ENCODE peak calls at places on chromosomes 16 and 17, in nine cellular contexts. M is IMR-90, E is AG04450, F is mesothelial cell of epicardium, V is endothelial cell, P is choroid plexus epithelial cell, G is RWPE1, R is uterus, N is prostate gland. H is an unnamed sample.

GRCh38 chr16:72848045-72848410 is 199.9 kb downstream of the ZFHX3 start:
- DNase-seq in G (no peak), F (no peak), M (no peak), V (no peak), E (no peak), P (no peak), N (no peak), R (no peak), H (no peak)

GRCh38 chr16:1906052-1906845 is 12.0 kb downstream of the HS3ST6 start:
- DNase-seq in F (no peak), N (no peak), R (no peak), G (no peak), E (no peak), M (no peak), V (no peak), P (no peak), H (no peak)

GRCh38 chr17:15263680-15264079 is 1.4 kb downstream of the PMP22 start:
- DNase-seq in E (no peak), N (no peak), V (no peak), P (no peak), F (no peak), G (no peak), M (no peak), R (no peak), H (no peak)

GRCh38 chr16:49857423-49858181 is 1.7 kb upstream of the ZNF423 start:
- DNase-seq in V (peak; percentile 74), P (peak; percentile 71), E (no peak), F (peak; percentile 68), M (peak; percentile 11), R (peak; percentile 59), G (peak; percentile 54), N (no peak), H (peak; percentile 31)

GRCh38 chr16:29009838-29010166 is 24.9 kb downstream of the LAT start:
- DNase-seq in N (no peak), M (no peak), P (no peak), E (no peak), R (no peak), F (no peak), V (no peak), G (no peak), H (no peak)

GRCh38 chr17:75048396-75048933 is 1.4 kb downstream of the KCTD2 start:
- DNase-seq in M (peak; percentile 10), V (no peak), R (no peak), F (no peak), G (no peak), N (no peak), E (no peak), P (no peak), H (no peak)

GRCh38 chr17:549197-550040 is 165.2 kb downstream of the VPS53 start:
- DNase-seq in R (no peak), V (no peak), P (peak; percentile 63), N (no peak), E (peak; percentile 71), M (peak; percentile 83), F (no peak), G (no peak), H (no peak)

GRCh38 chr16:48596326-48596725 is 13.7 kb downstream of the N4BP1 start:
- DNase-seq in N (no peak), V (no peak), P (no peak), F (no peak), R (no peak), E (no peak), G (no peak), M (no peak), H (no peak)

GRCh38 chr17:66570353-66571195 is 264.3 kb upstream of the CACNG5 start:
- DNase-seq in V (no peak), F (no peak), E (no peak), P (peak; percentile 59), R (no peak), M (peak; percentile 66), G (no peak), N (peak; percentile 24), H (no peak)

GRCh38 chr17:9728564-9728963 is 62.8 kb downstream of the DHRS7C start:
- DNase-seq in M (no peak), G (no peak), N (no peak), E (no peak), F (no peak), V (no peak), R (no peak), P (no peak), H (no peak)

GRCh38 chr16:3085868-3086595 is 13.1 kb downstream of the ZSCAN10 start:
- DNase-seq in F (no peak), P (no peak), G (no peak), E (no peak), M (no peak), V (no peak), R (no peak), N (no peak), H (no peak)

GRCh38 chr16:4695473-4696171 is 2.3 kb downstream of the NUDT16L1 start:
- DNase-seq in R (no peak), F (no peak), M (no peak), G (no peak), P (peak; percentile 8), N (no peak), E (no peak), V (no peak), H (no peak)

GRCh38 chr17:19339341-19339815 is 23.1 kb downstream of the B9D1 start:
- DNase-seq in G (no peak), P (peak; percentile 71), M (peak; percentile 42), E (no peak), F (no peak), R (peak; percentile 9), N (no peak), V (no peak), H (no peak)

GRCh38 chr17:64778367-64779290 is 116.5 kb upstream of the SMURF2 start:
- DNase-seq in N (no peak), M (no peak), P (no peak), V (peak; percentile 53), G (no peak), E (no peak), F (peak; percentile 56), R (peak; percentile 23), H (peak; percentile 41)

GRCh38 chr16:75114946-75115825 is 1.4 kb downstream of the LDHD start:
- DNase-seq in V (no peak), G (no peak), M (no peak), P (no peak), F (no peak), E (no peak), N (no peak), R (peak; percentile 19), H (no peak)

GRCh38 chr16:10521681-10522274 is 58.6 kb downstream of the EMP2 start:
- DNase-seq in M (peak; percentile 68), N (peak; percentile 47), V (peak; percentile 62), E (peak; percentile 6), G (peak; percentile 57), P (peak; percentile 84), R (peak; percentile 31), F (peak; percentile 61), H (no peak)

GRCh38 chr17:49388290-49388640 is 26.2 kb upstream of the ZNF652 start:
- DNase-seq in P (no peak), M (no peak), V (no peak), G (no peak), E (no peak), F (no peak), R (no peak), N (no peak), H (no peak)

GRCh38 chr17:76353004-76353598 is 615 bp downstream of the PRPSAP1 start:
- DNase-seq in E (no peak), N (peak; percentile 10), F (no peak), M (no peak), V (peak; percentile 38), G (peak; percentile 62), R (no peak), P (no peak), H (peak; percentile 29)

GRCh38 chr16:87190288-87191240 is 126.6 kb downstream of the C16orf95 start:
- DNase-seq in R (no peak), M (no peak), V (peak; percentile 28), G (no peak), N (no peak), F (no peak), P (no peak), E (no peak), H (no peak)
- TF ChIP-seq CTCF in R (no peak), M (no peak), V (peak; percentile 43), G (no peak), N (no peak), F (no peak), P (no peak), E (peak; percentile 32), H (no peak)

GRCh38 chr17:29566473-29567361 is at the start of gene ABHD15:
- DNase-seq in G (peak; percentile 77), E (no peak), N (peak; percentile 53), P (peak; percentile 58), F (peak; percentile 73), M (peak; percentile 59), V (peak; percentile 53), R (peak; percentile 67), H (peak; percentile 67)
- TF ChIP-seq CTCF in G (no peak), E (no peak), N (no peak), P (no peak), F (no peak), M (no peak), V (no peak), R (no peak), H (no peak)

DNA sequence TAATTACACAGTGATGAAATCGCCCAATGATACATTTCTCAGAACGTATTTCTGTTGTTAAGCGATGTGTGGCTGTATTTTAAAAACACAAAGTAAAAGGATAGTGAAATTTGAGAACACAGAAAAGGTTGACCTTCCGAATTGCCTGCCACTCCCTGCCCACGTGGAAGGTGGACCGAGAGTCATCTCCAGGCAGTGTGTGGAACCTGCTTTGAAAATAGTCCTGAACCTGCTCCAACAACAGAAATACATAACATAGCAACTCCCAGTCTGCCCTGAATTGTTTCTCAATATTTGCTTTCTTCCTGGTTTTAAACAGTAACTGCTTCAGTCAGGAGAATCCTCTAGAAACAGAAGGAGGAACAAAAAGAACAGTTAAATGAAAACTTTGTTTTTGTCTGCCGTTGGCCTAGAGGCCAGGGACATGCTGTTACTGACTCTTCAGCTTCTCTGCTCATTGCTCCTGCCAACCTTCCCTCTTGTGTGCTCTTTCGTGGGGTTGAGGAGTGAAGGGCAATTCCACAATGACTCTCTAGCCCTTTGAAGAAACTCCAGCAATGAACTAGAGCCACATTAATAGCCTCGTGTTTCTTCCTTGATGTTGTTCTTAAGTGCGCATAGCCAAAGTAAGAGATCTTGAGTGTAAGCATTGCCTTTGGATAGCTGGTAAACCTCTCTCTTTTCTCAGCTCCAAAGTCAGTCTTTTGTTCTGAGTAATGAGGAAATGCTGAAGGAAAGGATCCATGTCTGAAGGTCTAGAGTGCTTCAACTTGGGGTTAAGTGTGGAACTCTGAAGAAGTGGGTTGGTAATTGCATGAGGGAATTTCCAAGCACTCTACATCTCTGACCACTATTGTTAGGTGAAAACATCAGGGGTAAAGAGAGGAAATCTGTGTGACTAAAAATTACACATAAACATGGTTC is 452.5 kb upstream of the CCL2 start:
- DNase-seq in M (no peak), R (no peak), E (no peak), V (no peak), F (no peak), P (no peak), G (no peak), N (no peak), H (no peak)
- TF ChIP-seq CTCF in M (no peak), R (no peak), E (no peak), V (no peak), F (no peak), P (no peak), G (no peak), N (no peak), H (no peak)

DNA sequence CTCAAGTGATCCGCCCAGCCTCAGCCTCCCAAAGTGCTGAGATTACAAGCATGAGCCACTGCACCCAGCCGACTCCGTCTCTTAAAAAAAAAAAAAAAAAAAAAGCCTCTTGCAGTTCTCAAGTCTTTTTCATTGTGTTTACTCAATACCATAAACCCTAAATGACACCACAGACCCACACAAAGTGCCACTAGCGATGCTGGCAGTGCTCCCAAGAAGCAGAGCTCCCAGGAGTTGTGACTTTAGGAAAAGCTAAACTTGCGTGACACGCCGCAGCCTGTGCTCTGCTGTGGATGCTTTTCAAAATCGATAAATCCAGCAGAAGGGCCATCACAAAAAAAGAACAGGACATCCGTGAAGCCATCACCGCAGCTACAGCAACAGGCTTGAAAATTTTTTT is 114.7 kb downstream of the ANKRD11 start:
- DNase-seq in M (no peak), R (no peak), V (no peak), F (no peak), N (no peak), P (no peak), G (no peak), E (no peak), H (no peak)
- TF ChIP-seq CTCF in M (no peak), R (no peak), V (no peak), F (no peak), N (no peak), P (no peak), G (no peak), E (no peak), H (no peak)